ENCODE peak calls at places on chromosome 6, in nine cellular contexts. H is psoas muscle, K is SK-N-SH, R is body of pancreas, M is H9, X is cardiac muscle cell, Q is SK-N-MC, D is pancreas, O is testis. S is an unnamed sample.

GRCh38 chr6:13308332-13308731 is 20.0 kb downstream of the TBC1D7 start:
- DNase-seq in H (no peak), R (no peak), K (no peak), D (no peak), X (no peak), O (no peak), Q (no peak), M (no peak), S (no peak)

GRCh38 chr6:150176659-150177058 is 33.8 kb downstream of the PPP1R14C start:
- DNase-seq in X (no peak), D (no peak), R (no peak), M (no peak), Q (no peak), K (no peak), O (no peak), H (no peak), S (no peak)

GRCh38 chr6:108113557-108114519 is 39.3 kb upstream of the OSTM1 start:
- DNase-seq in X (peak), Q (peak), M (peak), H (no peak), K (peak), D (peak), R (no peak), O (peak), S (no peak)

GRCh38 chr6:123803456-123803861 is 206 bp upstream of the NKAIN2 start:
- DNase-seq in O (peak), H (no peak), M (no peak), R (no peak), K (peak), Q (no peak), D (no peak), X (no peak), S (no peak)

GRCh38 chr6:88339816-88340215 is 173.7 kb upstream of the CNR1 start:
- DNase-seq in K (no peak), Q (no peak), M (no peak), D (no peak), R (no peak), X (no peak), O (no peak), H (no peak), S (no peak)

GRCh38 chr6:3231213-3232016 is 4.0 kb upstream of the TUBB2B start:
- DNase-seq in M (peak), O (peak), R (peak), H (peak), K (peak), D (peak), Q (no peak), X (peak), S (no peak)

GRCh38 chr6:50831216-50831615 is 12.5 kb downstream of the TFAP2B start:
- DNase-seq in D (no peak), M (no peak), X (no peak), K (no peak), H (no peak), O (no peak), R (no peak), Q (no peak), S (no peak)

GRCh38 chr6:84119277-84119676 is 85.7 kb downstream of the MRAP2 start:
- DNase-seq in H (no peak), M (no peak), R (no peak), Q (no peak), D (no peak), O (no peak), K (no peak), X (no peak), S (no peak)

GRCh38 chr6:27545271-27546046 is 72.6 kb upstream of the ZNF184 start:
- DNase-seq in M (peak), X (peak), O (peak), R (no peak), Q (no peak), D (no peak), H (no peak), K (no peak), S (peak)

GRCh38 chr6:116287668-116288282 is 8.0 kb upstream of the TSPYL1 start:
- DNase-seq in Q (no peak), O (no peak), H (no peak), K (peak), M (no peak), R (no peak), X (peak), D (no peak), S (no peak)

GRCh38 chr6:38146021-38146657 is 326.6 kb downstream of the ZFAND3 start:
- DNase-seq in M (no peak), X (no peak), Q (no peak), D (no peak), R (no peak), O (no peak), K (no peak), H (no peak), S (no peak)

GRCh38 chr6:22019877-22020276 is 277.0 kb downstream of the PRL start:
- DNase-seq in H (no peak), R (no peak), D (no peak), K (no peak), M (no peak), Q (no peak), O (no peak), X (no peak), S (no peak)

GRCh38 chr6:73509851-73510250 is 11.0 kb downstream of the EEF1A1 start:
- DNase-seq in H (no peak), K (no peak), Q (no peak), R (no peak), O (no peak), X (no peak), M (no peak), D (no peak), S (no peak)

GRCh38 chr6:35728663-35729348 is 8.0 kb upstream of the ARMC12 start:
- DNase-seq in Q (no peak), O (peak), D (peak), R (peak), H (peak), M (no peak), K (peak), X (no peak), S (no peak)

GRCh38 chr6:18226451-18226850 is 37.9 kb downstream of the DEK start:
- DNase-seq in X (no peak), H (no peak), D (no peak), R (no peak), K (no peak), O (no peak), Q (no peak), M (no peak), S (no peak)

GRCh38 chr6:151763303-151763702 is 44.2 kb upstream of the ESR1 start:
- DNase-seq in H (no peak), K (peak), D (no peak), X (no peak), Q (no peak), R (no peak), M (no peak), O (peak), S (no peak)

GRCh38 chr6:152474341-152474740 is 162.8 kb downstream of the SYNE1 start:
- DNase-seq in R (no peak), Q (no peak), K (no peak), D (no peak), X (no peak), M (no peak), H (no peak), O (no peak), S (no peak)

GRCh38 chr6:30213999-30214982 is 1.1 kb upstream of the TRIM26 start:
- DNase-seq in Q (no peak), K (peak), D (peak), H (peak), R (peak), O (peak), M (peak), X (peak), S (no peak)

GRCh38 chr6:11007715-11008608 is 36.1 kb downstream of the ELOVL2 start:
- DNase-seq in M (no peak), H (no peak), X (no peak), D (no peak), K (no peak), R (no peak), O (no peak), Q (no peak), S (peak)

GRCh38 chr6:129593233-129593564 is 116.8 kb downstream of the ARHGAP18 start:
- DNase-seq in M (no peak), K (no peak), X (no peak), H (no peak), O (no peak), R (no peak), D (no peak), Q (no peak), S (no peak)

GRCh38 chr6:13268914-13269532 is 59.3 kb downstream of the TBC1D7 start:
- DNase-seq in X (peak), D (no peak), H (no peak), Q (no peak), R (peak), K (no peak), M (no peak), O (no peak), S (no peak)

GRCh38 chr6:97068211-97068610 is 143.7 kb downstream of the KLHL32 start:
- DNase-seq in H (no peak), K (peak), O (no peak), M (no peak), X (peak), D (no peak), Q (peak), R (no peak), S (no peak)

GRCh38 chr6:127439718-127440117 is 19.5 kb downstream of the KIAA0408 start:
- DNase-seq in O (no peak), M (no peak), Q (no peak), H (no peak), R (no peak), D (no peak), X (no peak), K (no peak), S (no peak)

GRCh38 chr6:11785953-11786579 is 7.5 kb upstream of the ADTRP start:
- DNase-seq in O (no peak), D (peak), X (no peak), M (no peak), H (no peak), Q (no peak), R (peak), K (no peak), S (no peak)

GRCh38 chr6:137951064-137951597 is 84.1 kb downstream of the TNFAIP3 start:
- DNase-seq in K (no peak), Q (no peak), O (no peak), R (no peak), D (no peak), X (no peak), M (no peak), H (no peak), S (no peak)

DNA sequence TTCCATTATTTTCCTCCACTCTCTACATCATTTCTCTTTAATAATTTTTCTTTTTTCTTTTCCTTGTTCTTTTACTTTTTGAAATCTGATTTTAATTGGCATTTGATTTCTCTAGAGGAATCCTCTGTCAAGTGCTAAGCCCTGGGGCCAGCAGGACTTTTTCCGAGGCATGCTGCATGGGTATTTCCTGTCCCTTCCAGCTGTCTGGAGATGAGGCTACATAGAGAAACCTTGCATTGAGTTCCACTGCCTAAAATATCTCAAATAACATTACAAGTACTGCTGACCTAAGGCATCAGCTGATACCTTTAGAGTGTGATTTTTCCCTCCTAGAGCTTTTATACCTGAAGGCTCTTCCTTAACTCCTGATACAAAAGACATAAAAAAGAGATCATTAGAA is 6.2 kb downstream of the RNF217 start:
- DNase-seq in H (no peak), Q (no peak), X (peak), O (no peak), R (no peak), D (no peak), K (no peak), M (no peak), S (no peak)
- H3K27ac ChIP-seq in H (peak), Q (no peak), X (no peak), O (no peak), R (no peak), D (no peak), K (no peak), M (no peak), S (no peak)

GRCh38 chr6:7151381-7151780 is 43.6 kb downstream of the RREB1 start:
- DNase-seq in R (no peak), H (no peak), Q (no peak), K (no peak), D (no peak), M (no peak), X (no peak), O (peak), S (no peak)
- H3K27ac ChIP-seq in R (peak), H (peak), Q (peak), K (no peak), D (no peak), M (no peak), X (no peak), O (no peak), S (peak)

GRCh38 chr6:169789146-169789943 is 37.9 kb downstream of the ERMARD start:
- DNase-seq in O (no peak), K (no peak), D (no peak), H (no peak), M (peak), X (no peak), R (no peak), Q (no peak), S (no peak)
- H3K27ac ChIP-seq in O (no peak), K (no peak), D (no peak), H (no peak), M (no peak), X (no peak), R (peak), Q (no peak), S (no peak)

DNA sequence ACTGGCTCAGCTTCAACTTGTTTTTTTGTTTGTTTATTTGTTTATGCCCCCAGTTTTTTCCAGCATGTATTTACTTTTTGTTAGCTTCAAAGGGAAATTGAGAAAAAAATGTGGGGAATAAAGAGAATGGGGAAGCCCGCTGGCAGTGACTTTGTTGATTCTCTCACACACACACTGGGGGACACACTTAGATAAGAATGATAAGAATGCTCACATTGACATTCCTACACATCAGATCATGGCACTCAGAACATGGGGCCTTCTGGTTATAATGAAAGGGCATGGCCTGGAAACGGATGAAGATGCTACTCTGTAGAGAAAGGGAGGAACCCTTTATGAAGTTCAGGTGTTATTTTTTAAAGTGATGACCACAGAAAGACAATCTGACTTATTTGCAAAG is 15.6 kb upstream of the DAAM2 start:
- DNase-seq in R (no peak), X (no peak), D (no peak), O (no peak), H (no peak), M (no peak), Q (no peak), K (no peak), S (no peak)
- H3K27ac ChIP-seq in R (no peak), X (no peak), D (no peak), O (no peak), H (no peak), M (no peak), Q (no peak), K (no peak), S (no peak)

DNA sequence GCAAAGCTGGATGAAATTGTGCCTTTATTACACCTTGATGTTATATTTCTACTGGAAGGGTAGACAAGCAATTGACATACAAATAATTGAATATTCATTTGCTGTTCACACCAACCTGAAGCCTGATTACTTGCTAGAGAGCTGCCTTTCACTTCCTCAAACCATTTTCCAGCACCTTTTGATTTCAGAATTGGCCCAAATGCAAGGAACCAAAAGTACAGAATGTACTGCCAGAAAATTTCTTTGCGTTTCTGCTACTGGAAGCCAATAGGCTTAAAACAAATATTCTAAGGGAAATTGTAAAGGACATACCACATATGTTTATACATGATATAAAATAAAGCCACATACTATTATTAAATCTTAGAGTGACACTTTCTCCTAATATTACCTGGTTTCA is 94.5 kb downstream of the RFPL4B start:
- DNase-seq in M (no peak), D (no peak), R (no peak), O (no peak), H (no peak), Q (no peak), X (no peak), K (no peak), S (no peak)
- H3K27ac ChIP-seq in M (no peak), D (no peak), R (peak), O (no peak), H (no peak), Q (no peak), X (no peak), K (no peak), S (no peak)

GRCh38 chr6:44262467-44263356 is 2.6 kb downstream of the NFKBIE start:
- DNase-seq in R (no peak), D (no peak), M (no peak), X (no peak), K (no peak), H (no peak), O (no peak), Q (no peak), S (no peak)

GRCh38 chr6:44261581-44261980 is 3.8 kb downstream of the NFKBIE start:
- DNase-seq in Q (no peak), R (no peak), O (no peak), D (no peak), X (no peak), M (no peak), K (no peak), H (no peak), S (no peak)

GRCh38 chr6:44264154-44265002 is 973 bp downstream of the NFKBIE start:
- DNase-seq in H (no peak), K (peak), O (peak), X (no peak), M (no peak), Q (no peak), D (no peak), R (no peak), S (no peak)

GRCh38 chr6:44265003-44265842 is at the start of gene NFKBIE:
- DNase-seq in O (peak), Q (no peak), H (peak), M (peak), K (peak), R (peak), D (peak), X (peak), S (peak)

DNA sequence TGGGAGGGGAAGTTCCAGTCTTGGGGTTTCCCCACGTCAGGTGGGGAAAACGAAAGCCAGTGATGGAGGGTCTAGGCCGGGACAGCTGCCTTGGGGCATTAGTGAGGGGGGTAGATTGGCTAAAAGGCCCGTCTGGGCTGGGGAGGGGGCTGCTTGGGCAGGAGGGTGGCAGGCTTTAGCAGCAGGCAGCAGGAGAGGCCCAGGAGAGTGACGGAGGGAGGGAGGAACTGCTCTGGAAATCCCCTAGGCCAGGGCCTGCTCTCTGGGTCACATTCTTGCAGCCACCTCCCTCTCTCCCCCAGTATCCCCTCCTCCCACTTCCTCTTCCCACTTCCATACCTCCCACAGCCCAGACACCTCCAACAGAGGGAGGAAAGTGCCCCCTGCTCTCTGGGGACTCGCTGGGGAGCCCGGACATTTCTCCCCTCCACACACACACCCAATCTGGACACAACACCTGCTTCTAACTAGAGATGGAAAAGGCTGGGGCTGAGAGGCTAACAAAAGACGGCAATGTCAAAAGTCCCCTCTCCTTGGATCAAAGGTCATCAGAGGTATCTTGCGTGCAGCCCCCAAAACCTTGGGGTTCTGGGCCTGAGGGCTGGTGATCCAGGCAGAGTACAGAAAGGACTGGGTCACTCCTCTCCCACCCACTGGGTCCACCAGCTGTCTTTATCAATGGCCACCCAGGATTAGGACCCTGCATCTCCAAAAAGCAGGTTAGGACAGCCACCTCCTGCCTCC is 1.8 kb downstream of the NFKBIE start:
- DNase-seq in Q (no peak), H (no peak), M (no peak), D (no peak), K (no peak), X (no peak), O (no peak), R (no peak), S (no peak)
- H3K27ac ChIP-seq in Q (no peak), H (no peak), M (no peak), D (no peak), K (no peak), X (no peak), O (no peak), R (peak), S (no peak)

GRCh38 chr6:90241229-90241873 is 55.3 kb downstream of the BACH2 start:
- DNase-seq in O (no peak), D (no peak), H (no peak), R (no peak), K (no peak), X (no peak), Q (no peak), M (no peak), S (no peak)
- H3K27ac ChIP-seq in O (no peak), D (no peak), H (peak), R (no peak), K (no peak), X (no peak), Q (no peak), M (no peak), S (no peak)

DNA sequence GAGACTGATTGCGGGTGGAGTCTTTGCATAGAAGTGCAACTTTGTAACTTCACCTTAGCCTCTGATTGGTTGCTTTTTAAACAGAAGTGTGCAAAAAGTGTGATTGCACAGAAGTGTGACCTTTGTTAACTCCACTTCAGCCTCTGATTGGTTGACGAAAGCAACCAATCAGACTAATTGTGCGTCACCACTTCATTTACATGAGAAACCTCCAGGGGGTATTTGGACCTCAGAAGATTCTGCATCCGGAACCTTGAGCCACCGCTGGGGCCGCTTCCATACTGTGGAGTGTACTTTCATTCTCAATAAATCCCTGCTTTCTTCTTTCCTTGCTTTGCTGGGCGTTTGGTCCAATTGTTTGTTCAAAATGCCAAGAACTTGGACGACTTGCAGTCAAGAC is 1.6 kb upstream of the HECA start:
- DNase-seq in O (peak), R (no peak), D (no peak), Q (no peak), H (no peak), M (no peak), K (no peak), X (no peak), S (no peak)
- H3K27ac ChIP-seq in O (peak), R (peak), D (no peak), Q (peak), H (peak), M (no peak), K (no peak), X (no peak), S (peak)

GRCh38 chr6:167643223-167643622 is 183.5 kb upstream of the AFDN start:
- DNase-seq in H (no peak), D (no peak), X (no peak), O (no peak), R (no peak), Q (no peak), K (no peak), M (no peak), S (no peak)
- H3K27ac ChIP-seq in H (no peak), D (no peak), X (no peak), O (no peak), R (no peak), Q (no peak), K (no peak), M (no peak), S (no peak)

GRCh38 chr6:148518371-148519156 is 175.9 kb downstream of the SASH1 start:
- DNase-seq in R (no peak), M (no peak), X (no peak), K (no peak), Q (no peak), O (peak), H (peak), D (no peak), S (no peak)
- H3K27ac ChIP-seq in R (no peak), M (no peak), X (no peak), K (no peak), Q (no peak), O (peak), H (peak), D (no peak), S (no peak)